ENCODE peak calls at places on chromosomes 3 and 15, in four cellular contexts. V is EL, Z is Caco-2, N is SIG-M5. X is an unnamed sample.

GRCh38 chr15:20341901-20342605 is 199.5 kb downstream of the GOLGA6L6 start:
- DNase-seq in Z (peak; percentile 89), N (no peak), V (no peak), X (no peak)

GRCh38 chr15:81095690-81096365 is 38.2 kb upstream of the CFAP161 start:
- DNase-seq in Z (no peak), V (no peak), N (no peak), X (no peak)

GRCh38 chr3:99720985-99721632 is 82.7 kb downstream of the COL8A1 start:
- DNase-seq in Z (no peak), N (no peak), V (peak; percentile 69), X (peak; percentile 16)

GRCh38 chr3:16476636-16477035 is 36.9 kb downstream of the RFTN1 start:
- DNase-seq in N (no peak), V (peak; percentile 93), Z (no peak), X (no peak)

GRCh38 chr3:166199491-166199890 is 362.3 kb upstream of the BCHE start:
- DNase-seq in Z (no peak), V (no peak), N (no peak), X (no peak)

GRCh38 chr15:50148362-50148963 is 29.4 kb upstream of the ATP8B4 start:
- DNase-seq in Z (peak; percentile 73), N (no peak), V (peak; percentile 68), X (peak; percentile 61)

GRCh38 chr3:153484842-153485241 is 322.8 kb downstream of the RAP2B start:
- DNase-seq in V (no peak), N (no peak), Z (no peak), X (no peak)

GRCh38 chr3:23036728-23037127 is 166.4 kb upstream of the UBE2E2 start:
- DNase-seq in Z (no peak), N (no peak), V (peak; percentile 9), X (no peak)

GRCh38 chr3:114741066-114741465 is 406.0 kb downstream of the ZBTB20 start:
- DNase-seq in V (peak; percentile 58), Z (no peak), N (no peak), X (no peak)